ENCODE peak calls at places on chromosome 6, in eight cellular contexts. One of them, this sample, is unnamed.
A peak's percentile ranks its signal among the peaks of the same experiment; 100 is the strongest.

GRCh38 chr6:34546551-34547321 is 9.4 kb downstream of the SPDEF start:
- DNase-seq in IMR-90: no peak
- DNase-seq in left ventricle myocardium inferior: peak; percentile 54
- DNase-seq in B cell: no peak
- DNase-seq in astrocyte of the spinal cord: no peak
- DNase-seq in endothelial cell: no peak
- DNase-seq in choroid plexus epithelial cell: no peak
- DNase-seq in Panc1: no peak
- DNase-seq in this sample: peak; percentile 26

GRCh38 chr6:116444092-116444491 is 17.1 kb upstream of the CALHM6 start:
- DNase-seq in IMR-90: peak; percentile 51
- DNase-seq in Panc1: peak; percentile 10
- DNase-seq in endothelial cell: no peak
- DNase-seq in astrocyte of the spinal cord: peak; percentile 42
- DNase-seq in choroid plexus epithelial cell: peak; percentile 78
- DNase-seq in left ventricle myocardium inferior: no peak
- DNase-seq in B cell: peak; percentile 42
- DNase-seq in this sample: peak; percentile 45

GRCh38 chr6:45967363-45967762 is 48.3 kb downstream of the CLIC5 start:
- DNase-seq in Panc1: no peak
- DNase-seq in endothelial cell: no peak
- DNase-seq in choroid plexus epithelial cell: no peak
- DNase-seq in left ventricle myocardium inferior: no peak
- DNase-seq in astrocyte of the spinal cord: no peak
- DNase-seq in B cell: no peak
- DNase-seq in IMR-90: no peak
- DNase-seq in this sample: no peak

GRCh38 chr6:100851819-100852218 is 29.3 kb downstream of the ASCC3 start:
- DNase-seq in left ventricle myocardium inferior: no peak
- DNase-seq in endothelial cell: no peak
- DNase-seq in Panc1: no peak
- DNase-seq in astrocyte of the spinal cord: no peak
- DNase-seq in choroid plexus epithelial cell: no peak
- DNase-seq in IMR-90: no peak
- DNase-seq in B cell: no peak
- DNase-seq in this sample: no peak

GRCh38 chr6:9178066-9178465 is 742.7 kb upstream of the SLC35B3 start:
- DNase-seq in left ventricle myocardium inferior: no peak
- DNase-seq in Panc1: no peak
- DNase-seq in IMR-90: no peak
- DNase-seq in B cell: no peak
- DNase-seq in choroid plexus epithelial cell: no peak
- DNase-seq in endothelial cell: no peak
- DNase-seq in astrocyte of the spinal cord: no peak
- DNase-seq in this sample: no peak

GRCh38 chr6:40205801-40206200 is 271.5 kb upstream of the MOCS1 start:
- DNase-seq in IMR-90: no peak
- DNase-seq in Panc1: no peak
- DNase-seq in endothelial cell: no peak
- DNase-seq in choroid plexus epithelial cell: no peak
- DNase-seq in astrocyte of the spinal cord: no peak
- DNase-seq in B cell: no peak
- DNase-seq in left ventricle myocardium inferior: no peak
- DNase-seq in this sample: no peak

GRCh38 chr6:28764014-28764723 is 159.6 kb downstream of the TRIM27 start:
- DNase-seq in B cell: no peak
- DNase-seq in endothelial cell: no peak
- DNase-seq in choroid plexus epithelial cell: no peak
- DNase-seq in left ventricle myocardium inferior: no peak
- DNase-seq in Panc1: peak; percentile 33
- DNase-seq in IMR-90: no peak
- DNase-seq in astrocyte of the spinal cord: no peak
- DNase-seq in this sample: no peak

GRCh38 chr6:20353134-20353533 is 48.5 kb upstream of the E2F3 start:
- DNase-seq in left ventricle myocardium inferior: no peak
- DNase-seq in B cell: no peak
- DNase-seq in endothelial cell: no peak
- DNase-seq in choroid plexus epithelial cell: no peak
- DNase-seq in IMR-90: no peak
- DNase-seq in Panc1: no peak
- DNase-seq in astrocyte of the spinal cord: no peak
- DNase-seq in this sample: no peak

GRCh38 chr6:10801224-10801848 is 37.0 kb downstream of the MAK start:
- DNase-seq in astrocyte of the spinal cord: peak; percentile 67
- DNase-seq in Panc1: peak; percentile 61
- DNase-seq in left ventricle myocardium inferior: peak; percentile 27
- DNase-seq in choroid plexus epithelial cell: peak; percentile 75
- DNase-seq in endothelial cell: peak; percentile 70
- DNase-seq in B cell: peak; percentile 76
- DNase-seq in IMR-90: peak; percentile 58
- DNase-seq in this sample: peak; percentile 50

GRCh38 chr6:4637691-4638433 is 138.3 kb upstream of the CDYL start:
- DNase-seq in astrocyte of the spinal cord: peak; percentile 82
- DNase-seq in IMR-90: peak; percentile 93
- DNase-seq in left ventricle myocardium inferior: no peak
- DNase-seq in Panc1: no peak
- DNase-seq in endothelial cell: no peak
- DNase-seq in choroid plexus epithelial cell: peak; percentile 78
- DNase-seq in B cell: no peak
- DNase-seq in this sample: peak; percentile 89

GRCh38 chr6:32968770-32969684 is 633 bp downstream of the BRD2 start:
- DNase-seq in B cell: peak; percentile 71
- DNase-seq in IMR-90: peak; percentile 77
- DNase-seq in astrocyte of the spinal cord: peak; percentile 88
- DNase-seq in choroid plexus epithelial cell: peak; percentile 90
- DNase-seq in Panc1: no peak
- DNase-seq in left ventricle myocardium inferior: peak; percentile 80
- DNase-seq in endothelial cell: peak; percentile 53
- DNase-seq in this sample: peak; percentile 74

GRCh38 chr6:169999367-169999766 is 247.9 kb downstream of the ERMARD start:
- DNase-seq in B cell: no peak
- DNase-seq in Panc1: no peak
- DNase-seq in left ventricle myocardium inferior: no peak
- DNase-seq in IMR-90: no peak
- DNase-seq in endothelial cell: no peak
- DNase-seq in choroid plexus epithelial cell: peak; percentile 18
- DNase-seq in astrocyte of the spinal cord: no peak
- DNase-seq in this sample: no peak

GRCh38 chr6:170000071-170000843 is 248.8 kb downstream of the ERMARD start:
- DNase-seq in choroid plexus epithelial cell: no peak
- DNase-seq in B cell: no peak
- DNase-seq in IMR-90: no peak
- DNase-seq in Panc1: no peak
- DNase-seq in astrocyte of the spinal cord: no peak
- DNase-seq in endothelial cell: no peak
- DNase-seq in left ventricle myocardium inferior: no peak
- DNase-seq in this sample: no peak

GRCh38 chr6:170004585-170005210 is 253.3 kb downstream of the ERMARD start:
- DNase-seq in IMR-90: no peak
- DNase-seq in left ventricle myocardium inferior: no peak
- DNase-seq in Panc1: no peak
- DNase-seq in endothelial cell: no peak
- DNase-seq in B cell: no peak
- DNase-seq in astrocyte of the spinal cord: no peak
- DNase-seq in choroid plexus epithelial cell: no peak
- DNase-seq in this sample: no peak

GRCh38 chr6:170005680-170006470 is 254.5 kb downstream of the ERMARD start:
- DNase-seq in B cell: no peak
- DNase-seq in IMR-90: no peak
- DNase-seq in choroid plexus epithelial cell: no peak
- DNase-seq in Panc1: no peak
- DNase-seq in left ventricle myocardium inferior: no peak
- DNase-seq in astrocyte of the spinal cord: no peak
- DNase-seq in endothelial cell: no peak
- DNase-seq in this sample: no peak

DNA sequence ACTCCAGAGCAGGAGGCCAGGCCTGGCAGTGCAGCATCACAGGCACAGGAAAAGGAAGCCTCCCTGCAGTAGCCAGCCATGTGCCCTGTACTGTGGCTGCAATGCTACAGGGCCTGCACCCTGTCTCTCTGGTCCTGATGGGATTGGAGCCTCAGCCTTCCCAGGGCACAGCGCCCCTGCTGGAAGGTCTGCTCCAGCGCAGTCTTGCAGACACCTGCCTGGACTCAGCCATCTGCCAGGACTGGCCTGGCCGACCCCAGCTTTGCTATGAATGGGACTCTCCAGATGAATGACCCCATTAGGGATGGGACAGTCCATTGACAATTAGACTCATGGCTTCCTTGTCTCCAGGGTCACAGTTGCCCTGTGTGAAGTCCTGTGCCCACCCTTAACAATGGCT is 251.6 kb downstream of the ERMARD start:
- DNase-seq in endothelial cell: no peak
- DNase-seq in Panc1: no peak
- DNase-seq in B cell: no peak
- DNase-seq in IMR-90: no peak
- DNase-seq in astrocyte of the spinal cord: no peak
- DNase-seq in choroid plexus epithelial cell: no peak
- DNase-seq in left ventricle myocardium inferior: no peak
- DNase-seq in this sample: no peak
- TF ChIP-seq CTCF in endothelial cell: no peak
- TF ChIP-seq CTCF in Panc1: no peak
- TF ChIP-seq CTCF in B cell: no peak
- TF ChIP-seq CTCF in IMR-90: no peak
- TF ChIP-seq CTCF in astrocyte of the spinal cord: no peak
- TF ChIP-seq CTCF in choroid plexus epithelial cell: no peak
- TF ChIP-seq CTCF in left ventricle myocardium inferior: peak; percentile 33
- TF ChIP-seq CTCF in this sample: no peak

GRCh38 chr6:52663935-52664184 is 7.1 kb upstream of the TMEM14A start:
- DNase-seq in endothelial cell: no peak
- DNase-seq in left ventricle myocardium inferior: no peak
- DNase-seq in IMR-90: no peak
- DNase-seq in astrocyte of the spinal cord: no peak
- DNase-seq in Panc1: no peak
- DNase-seq in B cell: no peak
- DNase-seq in choroid plexus epithelial cell: no peak
- DNase-seq in this sample: no peak
- TF ChIP-seq CTCF in endothelial cell: no peak
- TF ChIP-seq CTCF in left ventricle myocardium inferior: peak; percentile 24
- TF ChIP-seq CTCF in IMR-90: no peak
- TF ChIP-seq CTCF in astrocyte of the spinal cord: no peak
- TF ChIP-seq CTCF in Panc1: peak; percentile 48
- TF ChIP-seq CTCF in B cell: peak; percentile 51
- TF ChIP-seq CTCF in choroid plexus epithelial cell: no peak
- TF ChIP-seq CTCF in this sample: no peak

GRCh38 chr6:16228709-16229665 is 9.4 kb upstream of the GMPR start:
- DNase-seq in Panc1: no peak
- DNase-seq in choroid plexus epithelial cell: no peak
- DNase-seq in endothelial cell: no peak
- DNase-seq in B cell: no peak
- DNase-seq in astrocyte of the spinal cord: no peak
- DNase-seq in left ventricle myocardium inferior: no peak
- DNase-seq in IMR-90: no peak
- DNase-seq in this sample: no peak
- TF ChIP-seq CTCF in Panc1: peak; percentile 29
- TF ChIP-seq CTCF in choroid plexus epithelial cell: no peak
- TF ChIP-seq CTCF in endothelial cell: no peak
- TF ChIP-seq CTCF in B cell: no peak
- TF ChIP-seq CTCF in astrocyte of the spinal cord: peak; percentile 9
- TF ChIP-seq CTCF in left ventricle myocardium inferior: peak; percentile 48
- TF ChIP-seq CTCF in IMR-90: no peak
- TF ChIP-seq CTCF in this sample: no peak

DNA sequence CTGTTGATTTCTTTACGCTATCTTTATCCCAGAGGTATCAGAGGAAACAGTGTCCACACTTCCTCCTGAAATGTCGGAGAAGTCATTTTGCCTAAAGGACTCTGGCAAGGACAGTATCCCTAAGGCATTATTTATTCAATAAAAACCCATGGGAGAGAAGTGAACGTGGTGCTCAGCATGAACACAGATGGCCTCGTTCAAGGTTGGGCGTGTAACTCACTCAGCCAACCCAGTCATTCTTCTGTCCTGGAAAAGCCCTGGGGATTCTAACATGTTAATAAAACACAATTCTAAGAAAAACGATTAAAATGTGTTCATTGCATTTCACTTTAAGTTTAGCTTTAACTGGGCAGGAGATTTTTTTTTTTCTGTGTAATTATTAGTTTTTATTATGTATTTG is 781.1 kb downstream of the QKI start:
- DNase-seq in Panc1: no peak
- DNase-seq in left ventricle myocardium inferior: peak; percentile 20
- DNase-seq in choroid plexus epithelial cell: no peak
- DNase-seq in endothelial cell: no peak
- DNase-seq in B cell: no peak
- DNase-seq in IMR-90: no peak
- DNase-seq in astrocyte of the spinal cord: no peak
- DNase-seq in this sample: no peak
- TF ChIP-seq CTCF in Panc1: no peak
- TF ChIP-seq CTCF in left ventricle myocardium inferior: no peak
- TF ChIP-seq CTCF in choroid plexus epithelial cell: no peak
- TF ChIP-seq CTCF in endothelial cell: no peak
- TF ChIP-seq CTCF in B cell: no peak
- TF ChIP-seq CTCF in IMR-90: no peak
- TF ChIP-seq CTCF in astrocyte of the spinal cord: no peak
- TF ChIP-seq CTCF in this sample: no peak

DNA sequence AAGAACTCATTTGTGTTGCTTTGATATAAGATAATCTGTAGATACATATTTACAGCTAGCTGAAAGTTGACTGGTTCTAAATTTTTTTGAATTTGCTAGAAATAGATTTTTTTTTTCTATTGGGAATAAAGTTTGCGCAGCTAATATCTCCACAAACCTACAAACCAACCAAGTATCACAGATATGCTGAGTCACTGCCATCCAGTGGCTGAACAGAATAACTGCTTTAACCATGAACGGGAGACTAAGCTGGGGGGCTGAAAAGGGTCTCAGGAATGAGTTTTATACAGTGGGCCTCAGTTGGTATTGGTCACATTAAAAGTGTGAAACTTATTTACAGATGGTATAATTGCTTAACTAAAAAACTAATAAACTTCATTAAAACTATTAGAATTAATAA is 326.7 kb upstream of the CNR1 start:
- DNase-seq in IMR-90: peak; percentile 28
- DNase-seq in Panc1: no peak
- DNase-seq in B cell: no peak
- DNase-seq in left ventricle myocardium inferior: no peak
- DNase-seq in choroid plexus epithelial cell: peak; percentile 77
- DNase-seq in endothelial cell: no peak
- DNase-seq in astrocyte of the spinal cord: peak; percentile 61
- DNase-seq in this sample: peak; percentile 13
- TF ChIP-seq CTCF in IMR-90: peak; percentile 36
- TF ChIP-seq CTCF in Panc1: peak; percentile 54
- TF ChIP-seq CTCF in B cell: no peak
- TF ChIP-seq CTCF in left ventricle myocardium inferior: peak; percentile 60
- TF ChIP-seq CTCF in choroid plexus epithelial cell: peak; percentile 72
- TF ChIP-seq CTCF in endothelial cell: no peak
- TF ChIP-seq CTCF in astrocyte of the spinal cord: peak; percentile 65
- TF ChIP-seq CTCF in this sample: peak; percentile 31